ENCODE peak calls at places on chromosomes 3 and 15, in eight cellular contexts. I, E, D, T, A, W, J and P are unnamed samples.

GRCh38 chr3:97971679-97972567 is at the start of gene RIOX2:
- DNase-seq in J (peak; percentile 78), D (peak; percentile 83), E (peak; percentile 62), A (peak; percentile 65), T (no peak), W (peak; percentile 94), I (peak; percentile 81), P (peak; percentile 86)

GRCh38 chr3:114496466-114496865 is 202.6 kb downstream of the TIGIT start:
- DNase-seq in J (no peak), A (no peak), W (no peak), T (no peak), I (no peak), E (no peak), D (no peak), P (no peak)

GRCh38 chr3:61561374-61562041 is at the start of gene PTPRG:
- DNase-seq in J (peak; percentile 90), I (peak; percentile 95), W (peak; percentile 85), A (peak; percentile 94), T (peak; percentile 83), E (peak; percentile 95), D (peak; percentile 78), P (peak; percentile 90)

GRCh38 chr15:27561816-27562215 is 537.3 kb downstream of the OCA2 start:
- DNase-seq in J (no peak), A (no peak), I (no peak), D (no peak), T (no peak), E (no peak), W (no peak), P (no peak)

GRCh38 chr3:107206141-107206540 is 171.1 kb upstream of the CCDC54 start:
- DNase-seq in J (no peak), D (no peak), A (no peak), E (peak; percentile 28), W (no peak), T (no peak), I (no peak), P (no peak)

GRCh38 chr3:97821413-97821809 is 400 bp upstream of the CRYBG3 start:
- DNase-seq in D (peak; percentile 62), T (no peak), A (peak; percentile 52), E (no peak), W (peak; percentile 88), J (peak; percentile 45), I (peak; percentile 63), P (no peak)

GRCh38 chr3:157559401-157559800 is 56.2 kb upstream of the VEPH1 start:
- DNase-seq in W (no peak), J (no peak), D (no peak), E (no peak), A (no peak), T (no peak), I (no peak), P (no peak)

GRCh38 chr3:99634881-99635280 is 3.5 kb upstream of the COL8A1 start:
- DNase-seq in D (no peak), J (no peak), I (no peak), T (no peak), W (no peak), E (no peak), A (no peak), P (no peak)

GRCh38 chr15:58951388-58952060 is 18.0 kb upstream of the SLTM start:
- DNase-seq in D (no peak), A (no peak), E (peak; percentile 85), W (no peak), J (no peak), T (peak; percentile 30), I (no peak), P (no peak)

GRCh38 chr15:41870689-41871081 is 23.2 kb downstream of the SPTBN5 start:
- DNase-seq in E (no peak), T (peak; percentile 57), D (no peak), J (no peak), W (no peak), A (no peak), I (no peak), P (no peak)

GRCh38 chr3:109930592-109930991 is 593.2 kb upstream of the DPPA4 start:
- DNase-seq in W (no peak), D (no peak), I (no peak), J (no peak), E (no peak), T (no peak), A (no peak), P (no peak)

GRCh38 chr15:100765458-100766224 is 114.0 kb upstream of the ALDH1A3 start:
- DNase-seq in I (no peak), E (no peak), D (peak; percentile 31), J (no peak), A (no peak), T (no peak), W (peak; percentile 50), P (no peak)

GRCh38 chr3:180980612-180981011 is 8.9 kb downstream of the DNAJC19 start:
- DNase-seq in T (peak; percentile 8), D (no peak), A (no peak), J (no peak), E (no peak), I (no peak), W (no peak), P (no peak)

GRCh38 chr3:46722443-46722842 is 4.8 kb upstream of the PRSS50 start:
- DNase-seq in I (no peak), T (no peak), W (no peak), E (no peak), D (no peak), J (no peak), A (no peak), P (no peak)

GRCh38 chr3:104291437-104291851 is 1075.3 kb upstream of the ALCAM start:
- DNase-seq in I (no peak), A (no peak), T (no peak), D (no peak), W (no peak), E (peak; percentile 18), J (no peak), P (no peak)

GRCh38 chr3:53775834-53776251 is 70.4 kb downstream of the CHDH start:
- DNase-seq in E (no peak), T (no peak), I (no peak), J (no peak), W (no peak), A (no peak), D (no peak), P (no peak)

GRCh38 chr3:160400631-160401150 is 1.2 kb downstream of the SMC4 start:
- DNase-seq in D (no peak), E (no peak), W (peak; percentile 90), J (peak; percentile 56), I (peak; percentile 29), T (no peak), A (no peak), P (peak; percentile 62)

GRCh38 chr15:67444100-67444499 is 76.8 kb upstream of the C15orf61 start:
- DNase-seq in E (no peak), D (no peak), W (no peak), I (no peak), A (no peak), T (no peak), J (no peak), P (no peak)

GRCh38 chr3:197256836-197257444 is 41.5 kb downstream of the DLG1 start:
- DNase-seq in J (no peak), E (peak; percentile 71), A (peak; percentile 38), I (peak; percentile 52), D (no peak), T (peak; percentile 24), W (no peak), P (peak; percentile 15)

GRCh38 chr15:98525625-98526024 is 122.7 kb upstream of the IGF1R start:
- DNase-seq in D (no peak), E (no peak), A (peak; percentile 57), I (peak; percentile 58), W (peak; percentile 77), J (no peak), T (no peak), P (no peak)

GRCh38 chr3:78176869-78177268 is 1137.0 kb downstream of the ROBO2 start:
- DNase-seq in D (no peak), A (no peak), E (no peak), J (no peak), I (no peak), T (no peak), W (no peak), P (no peak)

GRCh38 chr3:30685267-30685667 is 78.9 kb downstream of the TGFBR2 start:
- DNase-seq in D (no peak), T (no peak), I (no peak), E (no peak), J (no peak), A (no peak), W (no peak), P (no peak)

DNA sequence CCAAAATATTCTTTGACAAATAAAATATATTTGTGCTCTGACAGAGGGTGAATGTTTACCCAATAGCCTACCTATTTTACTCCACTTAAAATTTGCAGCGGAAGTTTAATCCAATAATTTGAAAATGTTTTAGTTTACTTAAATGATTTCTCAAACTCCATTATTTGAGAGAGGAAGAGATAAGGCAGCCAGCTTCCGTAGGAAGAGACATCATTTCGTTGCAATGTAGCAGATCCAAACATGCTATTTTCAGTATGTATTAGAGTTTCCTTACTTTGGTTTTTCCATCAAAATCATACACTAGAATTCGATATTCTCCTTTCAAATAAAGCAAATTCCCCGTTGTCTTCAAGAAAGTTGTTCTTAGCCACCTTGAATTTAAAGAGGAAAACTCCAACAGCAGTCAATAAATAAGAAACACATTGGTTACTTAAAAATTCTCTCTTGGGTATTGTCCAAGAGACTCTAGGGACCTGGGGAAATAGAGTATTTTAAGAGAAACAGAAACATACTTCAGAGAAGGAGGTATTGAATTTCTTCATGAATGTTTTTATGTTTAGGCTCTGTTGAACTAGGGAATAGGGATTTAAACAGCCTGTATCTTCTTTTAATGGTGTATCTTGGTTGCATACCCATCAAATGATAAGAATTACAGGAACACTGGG is 324.5 kb upstream of the GBE1 start:
- DNase-seq in E (peak; percentile 70), D (no peak), T (no peak), I (no peak), W (no peak), A (no peak), J (no peak), P (no peak)
- H3K4me3 ChIP-seq in E (no peak overlapping the region), D (peak overlapping the region; percentile 28), T (no peak overlapping the region), I (no peak overlapping the region), W (no peak overlapping the region), A (no peak overlapping the region), J (no peak overlapping the region), P (no peak overlapping the region)

DNA sequence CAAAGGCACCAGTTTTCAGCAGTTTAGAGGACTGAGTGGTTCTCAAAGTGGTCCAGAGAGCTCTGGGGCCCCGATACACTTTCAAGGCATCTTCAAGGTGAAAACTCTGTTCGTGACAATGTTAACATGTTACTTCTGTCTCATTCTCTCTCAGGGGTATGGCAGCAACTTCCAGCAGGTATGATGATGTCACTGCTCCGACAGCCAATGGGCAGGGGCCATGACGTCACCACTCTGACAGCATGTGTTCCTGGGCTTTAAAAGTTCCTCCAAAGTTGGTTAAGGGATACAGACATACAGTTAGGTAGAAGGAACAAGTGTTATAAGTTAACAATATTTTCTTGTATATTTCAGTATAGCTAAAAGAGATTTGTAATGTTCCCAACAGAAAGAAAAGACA is 87.8 kb downstream of the KLF15 start:
- DNase-seq in I (peak; percentile 34), J (no peak), W (no peak), T (no peak), A (no peak), E (no peak), D (no peak), P (no peak)
- H3K27me3 ChIP-seq in I (no peaks in the 10 kb centered on the region), J (peaks cover 28% of the 10 kb centered on the region), W (no peaks in the 10 kb centered on the region), T (no peaks in the 10 kb centered on the region), A (no peaks in the 10 kb centered on the region), E (no peaks in the 10 kb centered on the region), D (no peaks in the 10 kb centered on the region), P (peaks cover 2% of the 10 kb centered on the region)

GRCh38 chr15:64681424-64682024 is 93.9 kb downstream of the RBPMS2 start:
- DNase-seq in D (peak; percentile 55), T (no peak), A (peak; percentile 48), E (peak; percentile 70), J (peak; percentile 47), I (peak; percentile 74), W (no peak), P (no peak)
- TF ChIP-seq CTCF in D (peak; percentile 65), T (peak; percentile 70), A (no peak), E (peak; percentile 62), J (peak; percentile 74), I (peak; percentile 63), W (peak; percentile 47), P (peak; percentile 46)

GRCh38 chr3:184524981-184525336 is 36.6 kb upstream of the EPHB3 start:
- DNase-seq in A (no peak), T (no peak), D (no peak), W (no peak), I (no peak), E (no peak), J (no peak), P (no peak)
- H3K4me3 ChIP-seq in A (peak overlapping the region; percentile 36), T (peak overlapping the region; percentile 45), D (peak overlapping the region; percentile 66), W (peak overlapping the region; percentile 40), I (peak overlapping the region; percentile 47), E (peak overlapping the region; percentile 47), J (peak overlapping the region; percentile 57), P (peak overlapping the region; percentile 40)